ENCODE peak calls at places on chromosomes 6 and 20, in ten cellular contexts. One of them, this sample, is unnamed.

GRCh38 chr20:41222703-41223102 is 85.4 kb downstream of the PLCG1 start:
- ATAC-seq in GM12878: no peak
- ATAC-seq in HCT116: no peak
- ATAC-seq in upper lobe of left lung: no peak
- ATAC-seq in right lobe of liver: no peak
- ATAC-seq in body of pancreas: no peak
- ATAC-seq in heart left ventricle: peak; percentile 13
- ATAC-seq in K562: no peak
- ATAC-seq in IMR-90: peak; percentile 57
- ATAC-seq in HepG2: no peak
- ATAC-seq in this sample: peak; percentile 75

GRCh38 chr6:106027760-106028159 is 58.4 kb upstream of the PRDM1 start:
- ATAC-seq in K562: no peak
- ATAC-seq in upper lobe of left lung: no peak
- ATAC-seq in HepG2: no peak
- ATAC-seq in right lobe of liver: no peak
- ATAC-seq in GM12878: no peak
- ATAC-seq in heart left ventricle: no peak
- ATAC-seq in body of pancreas: no peak
- ATAC-seq in IMR-90: peak; percentile 63
- ATAC-seq in HCT116: no peak
- ATAC-seq in this sample: no peak

GRCh38 chr6:11947569-11947968 is 64.5 kb upstream of the HIVEP1 start:
- ATAC-seq in K562: no peak
- ATAC-seq in HCT116: no peak
- ATAC-seq in IMR-90: no peak
- ATAC-seq in body of pancreas: no peak
- ATAC-seq in heart left ventricle: no peak
- ATAC-seq in right lobe of liver: no peak
- ATAC-seq in GM12878: no peak
- ATAC-seq in upper lobe of left lung: no peak
- ATAC-seq in HepG2: no peak
- ATAC-seq in this sample: no peak

GRCh38 chr6:142879076-142879475 is 65.9 kb downstream of the HIVEP2 start:
- ATAC-seq in heart left ventricle: no peak
- ATAC-seq in HepG2: no peak
- ATAC-seq in K562: no peak
- ATAC-seq in right lobe of liver: no peak
- ATAC-seq in GM12878: peak; percentile 30
- ATAC-seq in upper lobe of left lung: no peak
- ATAC-seq in IMR-90: no peak
- ATAC-seq in HCT116: no peak
- ATAC-seq in body of pancreas: no peak
- ATAC-seq in this sample: no peak

GRCh38 chr6:125220712-125221111 is 67.1 kb downstream of the TPD52L1 start:
- ATAC-seq in right lobe of liver: no peak
- ATAC-seq in HepG2: peak; percentile 38
- ATAC-seq in upper lobe of left lung: peak; percentile 70
- ATAC-seq in K562: peak; percentile 41
- ATAC-seq in GM12878: no peak
- ATAC-seq in HCT116: no peak
- ATAC-seq in body of pancreas: no peak
- ATAC-seq in IMR-90: peak; percentile 58
- ATAC-seq in heart left ventricle: peak; percentile 90
- ATAC-seq in this sample: peak; percentile 74

GRCh38 chr20:57819981-57820380 is 110.2 kb upstream of the PMEPA1 start:
- ATAC-seq in IMR-90: no peak
- ATAC-seq in body of pancreas: no peak
- ATAC-seq in upper lobe of left lung: no peak
- ATAC-seq in HepG2: no peak
- ATAC-seq in GM12878: no peak
- ATAC-seq in right lobe of liver: no peak
- ATAC-seq in K562: no peak
- ATAC-seq in HCT116: no peak
- ATAC-seq in heart left ventricle: no peak
- ATAC-seq in this sample: no peak

GRCh38 chr20:39823239-39823638 is 861.1 kb downstream of the DHX35 start:
- ATAC-seq in GM12878: no peak
- ATAC-seq in HepG2: no peak
- ATAC-seq in heart left ventricle: peak; percentile 78
- ATAC-seq in IMR-90: peak; percentile 65
- ATAC-seq in HCT116: no peak
- ATAC-seq in right lobe of liver: no peak
- ATAC-seq in body of pancreas: no peak
- ATAC-seq in K562: no peak
- ATAC-seq in upper lobe of left lung: peak; percentile 88
- ATAC-seq in this sample: no peak

GRCh38 chr6:67952121-67952520 is 683.0 kb upstream of the ADGRB3 start:
- ATAC-seq in K562: peak; percentile 47
- ATAC-seq in heart left ventricle: no peak
- ATAC-seq in GM12878: no peak
- ATAC-seq in IMR-90: no peak
- ATAC-seq in HepG2: no peak
- ATAC-seq in upper lobe of left lung: no peak
- ATAC-seq in HCT116: no peak
- ATAC-seq in right lobe of liver: no peak
- ATAC-seq in body of pancreas: no peak
- ATAC-seq in this sample: no peak

GRCh38 chr6:70668499-70668812 is 773 bp downstream of the SMAP1 start:
- ATAC-seq in HCT116: no peak
- ATAC-seq in GM12878: no peak
- ATAC-seq in heart left ventricle: no peak
- ATAC-seq in K562: no peak
- ATAC-seq in upper lobe of left lung: no peak
- ATAC-seq in HepG2: peak; percentile 77
- ATAC-seq in right lobe of liver: no peak
- ATAC-seq in body of pancreas: no peak
- ATAC-seq in IMR-90: no peak
- ATAC-seq in this sample: no peak

GRCh38 chr6:70667711-70668498 is at the start of gene SMAP1:
- ATAC-seq in heart left ventricle: peak; percentile 99
- ATAC-seq in upper lobe of left lung: peak; percentile 99
- ATAC-seq in body of pancreas: peak; percentile 96
- ATAC-seq in HepG2: peak; percentile 93
- ATAC-seq in GM12878: peak; percentile 93
- ATAC-seq in HCT116: peak; percentile 93
- ATAC-seq in right lobe of liver: peak; percentile 97
- ATAC-seq in K562: peak; percentile 96
- ATAC-seq in IMR-90: peak; percentile 97
- ATAC-seq in this sample: peak; percentile 99

GRCh38 chr6:70667256-70667710 is 400 bp upstream of the SMAP1 start:
- ATAC-seq in heart left ventricle: no peak
- ATAC-seq in right lobe of liver: no peak
- ATAC-seq in GM12878: no peak
- ATAC-seq in IMR-90: peak; percentile 4
- ATAC-seq in upper lobe of left lung: peak; percentile 4
- ATAC-seq in HepG2: no peak
- ATAC-seq in K562: no peak
- ATAC-seq in HCT116: no peak
- ATAC-seq in body of pancreas: no peak
- ATAC-seq in this sample: no peak

GRCh38 chr6:70666726-70667125 is 957 bp upstream of the SMAP1 start:
- ATAC-seq in GM12878: no peak
- ATAC-seq in IMR-90: no peak
- ATAC-seq in right lobe of liver: no peak
- ATAC-seq in upper lobe of left lung: no peak
- ATAC-seq in heart left ventricle: no peak
- ATAC-seq in HepG2: no peak
- ATAC-seq in body of pancreas: no peak
- ATAC-seq in K562: no peak
- ATAC-seq in HCT116: no peak
- ATAC-seq in this sample: no peak

GRCh38 chr6:70669133-70669532 is 1.4 kb downstream of the SMAP1 start:
- ATAC-seq in body of pancreas: no peak
- ATAC-seq in HepG2: no peak
- ATAC-seq in heart left ventricle: no peak
- ATAC-seq in GM12878: peak; percentile 13
- ATAC-seq in upper lobe of left lung: no peak
- ATAC-seq in right lobe of liver: peak; percentile 35
- ATAC-seq in IMR-90: no peak
- ATAC-seq in HCT116: no peak
- ATAC-seq in K562: no peak
- ATAC-seq in this sample: no peak
- H3K4me3 ChIP-seq in body of pancreas: peak overlapping the region; percentile 93
- H3K4me3 ChIP-seq in HepG2: peak overlapping the region; percentile 83
- H3K4me3 ChIP-seq in heart left ventricle: peak overlapping the region; percentile 93
- H3K4me3 ChIP-seq in GM12878: peak overlapping the region; percentile 94
- H3K4me3 ChIP-seq in upper lobe of left lung: peak overlapping the region; percentile 95
- H3K4me3 ChIP-seq in right lobe of liver: peak overlapping the region; percentile 90
- H3K4me3 ChIP-seq in IMR-90: no peak overlapping the region
- H3K4me3 ChIP-seq in HCT116: peak overlapping the region; percentile 73
- H3K4me3 ChIP-seq in K562: no peak overlapping the region
- H3K4me3 ChIP-seq in this sample: peak overlapping the region; percentile 79

DNA sequence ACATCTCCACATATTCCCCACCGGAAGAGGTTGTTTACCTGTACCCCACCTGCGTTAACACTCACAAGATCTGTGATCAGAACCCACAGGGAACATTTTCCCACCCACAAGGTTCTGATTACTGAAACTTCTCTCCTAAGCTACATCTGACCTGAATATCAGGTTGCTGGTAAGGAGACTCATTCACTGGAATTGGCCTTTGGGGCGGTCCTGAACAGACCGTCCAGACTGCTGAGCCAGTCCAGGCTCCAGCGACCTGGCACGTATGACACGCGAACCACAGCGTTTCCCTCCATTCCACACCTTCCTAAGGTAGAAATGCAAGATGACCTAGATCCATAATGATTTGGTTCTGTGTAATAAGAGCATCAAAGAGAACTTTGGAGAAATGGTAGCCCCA is 9.8 kb downstream of the VGLL2 start:
- ATAC-seq in K562: no peak
- ATAC-seq in heart left ventricle: no peak
- ATAC-seq in IMR-90: no peak
- ATAC-seq in HCT116: no peak
- ATAC-seq in body of pancreas: no peak
- ATAC-seq in GM12878: no peak
- ATAC-seq in HepG2: no peak
- ATAC-seq in right lobe of liver: no peak
- ATAC-seq in upper lobe of left lung: no peak
- ATAC-seq in this sample: no peak
- TF ChIP-seq POLR2A in K562: no peak
- TF ChIP-seq POLR2A in heart left ventricle: no peak
- TF ChIP-seq POLR2A in IMR-90: no peak
- TF ChIP-seq POLR2A in HCT116: no peak
- TF ChIP-seq POLR2A in body of pancreas: no peak
- TF ChIP-seq POLR2A in GM12878: no peak
- TF ChIP-seq POLR2A in HepG2: no peak
- TF ChIP-seq POLR2A in right lobe of liver: no peak
- TF ChIP-seq POLR2A in upper lobe of left lung: no peak
- TF ChIP-seq POLR2A in this sample: no peak

GRCh38 chr6:138008791-138009190 is 98.4 kb downstream of the PERP start:
- ATAC-seq in upper lobe of left lung: no peak
- ATAC-seq in HCT116: no peak
- ATAC-seq in K562: peak; percentile 44
- ATAC-seq in heart left ventricle: no peak
- ATAC-seq in HepG2: no peak
- ATAC-seq in GM12878: no peak
- ATAC-seq in right lobe of liver: no peak
- ATAC-seq in IMR-90: no peak
- ATAC-seq in body of pancreas: no peak
- ATAC-seq in this sample: no peak

GRCh38 chr6:138011413-138011812 is 95.8 kb downstream of the PERP start:
- ATAC-seq in HCT116: no peak
- ATAC-seq in IMR-90: no peak
- ATAC-seq in right lobe of liver: no peak
- ATAC-seq in heart left ventricle: no peak
- ATAC-seq in upper lobe of left lung: no peak
- ATAC-seq in body of pancreas: no peak
- ATAC-seq in GM12878: no peak
- ATAC-seq in HepG2: no peak
- ATAC-seq in K562: no peak
- ATAC-seq in this sample: no peak

GRCh38 chr6:138004423-138005287 is 102.6 kb downstream of the PERP start:
- ATAC-seq in body of pancreas: no peak
- ATAC-seq in GM12878: peak; percentile 82
- ATAC-seq in right lobe of liver: peak; percentile 54
- ATAC-seq in heart left ventricle: no peak
- ATAC-seq in IMR-90: peak; percentile 75
- ATAC-seq in K562: peak; percentile 85
- ATAC-seq in HCT116: peak; percentile 71
- ATAC-seq in HepG2: peak; percentile 80
- ATAC-seq in upper lobe of left lung: peak; percentile 42
- ATAC-seq in this sample: no peak

GRCh38 chr6:138005846-138006245 is 101.4 kb downstream of the PERP start:
- ATAC-seq in right lobe of liver: no peak
- ATAC-seq in body of pancreas: no peak
- ATAC-seq in HCT116: no peak
- ATAC-seq in IMR-90: no peak
- ATAC-seq in upper lobe of left lung: no peak
- ATAC-seq in heart left ventricle: no peak
- ATAC-seq in GM12878: peak; percentile 27
- ATAC-seq in K562: no peak
- ATAC-seq in HepG2: no peak
- ATAC-seq in this sample: no peak

GRCh38 chr6:138007014-138007472 is 100.2 kb downstream of the PERP start:
- ATAC-seq in GM12878: peak; percentile 63
- ATAC-seq in upper lobe of left lung: peak; percentile 44
- ATAC-seq in heart left ventricle: peak; percentile 39
- ATAC-seq in IMR-90: peak; percentile 81
- ATAC-seq in K562: peak; percentile 81
- ATAC-seq in right lobe of liver: peak; percentile 69
- ATAC-seq in HCT116: peak; percentile 88
- ATAC-seq in body of pancreas: no peak
- ATAC-seq in HepG2: peak; percentile 79
- ATAC-seq in this sample: no peak
- H3K27ac ChIP-seq in GM12878: no peak overlapping the region
- H3K27ac ChIP-seq in upper lobe of left lung: no peak overlapping the region
- H3K27ac ChIP-seq in heart left ventricle: no peak overlapping the region
- H3K27ac ChIP-seq in IMR-90: no peak overlapping the region
- H3K27ac ChIP-seq in K562: no peak overlapping the region
- H3K27ac ChIP-seq in right lobe of liver: no peak overlapping the region
- H3K27ac ChIP-seq in HCT116: no peak overlapping the region
- H3K27ac ChIP-seq in body of pancreas: no peak overlapping the region
- H3K27ac ChIP-seq in HepG2: no peak overlapping the region
- H3K27ac ChIP-seq in this sample: no peak overlapping the region

GRCh38 chr20:22430746-22431168 is 153.6 kb downstream of the FOXA2 start:
- ATAC-seq in upper lobe of left lung: no peak
- ATAC-seq in HCT116: no peak
- ATAC-seq in heart left ventricle: no peak
- ATAC-seq in body of pancreas: no peak
- ATAC-seq in right lobe of liver: peak; percentile 64
- ATAC-seq in K562: no peak
- ATAC-seq in GM12878: no peak
- ATAC-seq in IMR-90: no peak
- ATAC-seq in HepG2: peak; percentile 80
- ATAC-seq in this sample: no peak

GRCh38 chr20:22428051-22428450 is 156.3 kb downstream of the FOXA2 start:
- ATAC-seq in upper lobe of left lung: no peak
- ATAC-seq in HepG2: no peak
- ATAC-seq in body of pancreas: no peak
- ATAC-seq in right lobe of liver: no peak
- ATAC-seq in K562: no peak
- ATAC-seq in heart left ventricle: no peak
- ATAC-seq in GM12878: no peak
- ATAC-seq in HCT116: no peak
- ATAC-seq in IMR-90: no peak
- ATAC-seq in this sample: no peak

GRCh38 chr20:22430154-22430745 is 154.1 kb downstream of the FOXA2 start:
- ATAC-seq in HepG2: peak; percentile 67
- ATAC-seq in K562: peak; percentile 83
- ATAC-seq in heart left ventricle: no peak
- ATAC-seq in IMR-90: no peak
- ATAC-seq in right lobe of liver: peak; percentile 25
- ATAC-seq in body of pancreas: no peak
- ATAC-seq in GM12878: no peak
- ATAC-seq in HCT116: no peak
- ATAC-seq in upper lobe of left lung: no peak
- ATAC-seq in this sample: no peak

GRCh38 chr20:22429175-22430153 is 154.9 kb downstream of the FOXA2 start:
- ATAC-seq in K562: no peak
- ATAC-seq in right lobe of liver: peak; percentile 82
- ATAC-seq in upper lobe of left lung: no peak
- ATAC-seq in body of pancreas: no peak
- ATAC-seq in IMR-90: no peak
- ATAC-seq in heart left ventricle: no peak
- ATAC-seq in GM12878: no peak
- ATAC-seq in HCT116: no peak
- ATAC-seq in HepG2: peak; percentile 84
- ATAC-seq in this sample: no peak

GRCh38 chr20:22431419-22431818 is 153.0 kb downstream of the FOXA2 start:
- ATAC-seq in IMR-90: no peak
- ATAC-seq in HCT116: no peak
- ATAC-seq in right lobe of liver: no peak
- ATAC-seq in K562: no peak
- ATAC-seq in heart left ventricle: no peak
- ATAC-seq in body of pancreas: no peak
- ATAC-seq in HepG2: no peak
- ATAC-seq in upper lobe of left lung: no peak
- ATAC-seq in GM12878: no peak
- ATAC-seq in this sample: no peak
- H3K4me3 ChIP-seq in IMR-90: no peak overlapping the region
- H3K4me3 ChIP-seq in HCT116: no peak overlapping the region
- H3K4me3 ChIP-seq in right lobe of liver: no peak overlapping the region
- H3K4me3 ChIP-seq in K562: no peak overlapping the region
- H3K4me3 ChIP-seq in heart left ventricle: no peak overlapping the region
- H3K4me3 ChIP-seq in body of pancreas: no peak overlapping the region
- H3K4me3 ChIP-seq in HepG2: no peak overlapping the region
- H3K4me3 ChIP-seq in upper lobe of left lung: no peak overlapping the region
- H3K4me3 ChIP-seq in GM12878: no peak overlapping the region
- H3K4me3 ChIP-seq in this sample: no peak overlapping the region